ENCODE peak calls at places on chromosome 4, in seven cellular contexts. N is hippocampal formation, A is RWPE1, J is sigmoid colon, S is epithelial cell of prostate, O is sciatic nerve, Z is left colon. W is an unnamed sample.

GRCh38 chr4:30837131-30837539 is 117.0 kb downstream of the PCDH7 start:
- DNase-seq in Z (no peak), N (no peak), S (no peak), O (no peak), J (no peak), A (peak; percentile 1), W (no peak)

GRCh38 chr4:14787894-14788293 is 214.4 kb upstream of the CPEB2 start:
- DNase-seq in S (no peak), Z (no peak), J (no peak), A (no peak), O (no peak), N (no peak), W (no peak)

GRCh38 chr4:127182687-127183086 is 450.1 kb upstream of the INTU start:
- DNase-seq in J (no peak), A (no peak), O (no peak), S (no peak), N (no peak), Z (no peak), W (no peak)

GRCh38 chr4:1240721-1241465 is 8.0 kb downstream of the CTBP1 start:
- DNase-seq in J (peak; percentile 49), S (no peak), O (peak; percentile 50), Z (peak; percentile 19), N (no peak), A (no peak), W (peak; percentile 63)

GRCh38 chr4:170259631-170260153 is 169.9 kb upstream of the AADAT start:
- DNase-seq in S (peak; percentile 70), O (peak; percentile 74), Z (peak; percentile 74), A (peak; percentile 68), J (peak; percentile 67), N (peak; percentile 52), W (no peak)

GRCh38 chr4:177220376-177220775 is 89.3 kb upstream of the NEIL3 start:
- DNase-seq in S (peak; percentile 2), N (no peak), O (no peak), J (no peak), Z (no peak), A (peak; percentile 4), W (no peak)

GRCh38 chr4:2330119-2331042 is 68.5 kb upstream of the MXD4 start:
- DNase-seq in A (peak; percentile 65), S (no peak), N (no peak), O (no peak), J (no peak), Z (no peak), W (no peak)

GRCh38 chr4:37648084-37648817 is 37.9 kb downstream of the RELL1 start:
- DNase-seq in J (peak; percentile 71), N (no peak), A (peak; percentile 86), O (no peak), Z (peak; percentile 82), S (peak; percentile 75), W (peak; percentile 77)

GRCh38 chr4:157358851-157359250 is 138.3 kb downstream of the GRIA2 start:
- DNase-seq in J (no peak), O (no peak), N (no peak), Z (no peak), A (no peak), S (no peak), W (no peak)

GRCh38 chr4:949656-950055 is 17.4 kb downstream of the TMEM175 start:
- DNase-seq in N (no peak), S (no peak), A (no peak), Z (no peak), O (peak; percentile 43), J (no peak), W (no peak)

GRCh38 chr4:96315815-96316214 is 475.9 kb downstream of the PDHA2 start:
- DNase-seq in A (no peak), S (no peak), J (no peak), Z (no peak), N (no peak), O (no peak), W (no peak)

GRCh38 chr4:103012085-103012484 is 7.4 kb downstream of the SLC9B1 start:
- DNase-seq in S (no peak), J (no peak), A (no peak), O (no peak), N (no peak), Z (no peak), W (no peak)

GRCh38 chr4:122514671-122515070 is 58.1 kb upstream of the IL2 start:
- DNase-seq in Z (no peak), A (no peak), N (no peak), J (no peak), O (no peak), S (no peak), W (no peak)

GRCh38 chr4:40924096-40924792 is 174.5 kb downstream of the NSUN7 start:
- DNase-seq in N (peak; percentile 28), J (no peak), A (peak; percentile 62), Z (no peak), S (no peak), O (peak; percentile 76), W (no peak)

GRCh38 chr4:40055379-40055872 is 1.2 kb upstream of the N4BP2 start:
- DNase-seq in A (no peak), Z (no peak), N (no peak), J (no peak), S (no peak), O (no peak), W (no peak)

GRCh38 chr4:52822583-52823477 is 39.3 kb upstream of the RASL11B start:
- DNase-seq in O (no peak), A (peak; percentile 57), J (no peak), N (no peak), Z (no peak), S (peak; percentile 31), W (no peak)

GRCh38 chr4:180197471-180197870 is 2045.7 kb upstream of the TENM3 start:
- DNase-seq in A (no peak), N (no peak), O (no peak), Z (no peak), S (no peak), J (no peak), W (no peak)

GRCh38 chr4:19924761-19925160 is 326.9 kb upstream of the SLIT2 start:
- DNase-seq in N (no peak), S (no peak), A (no peak), Z (no peak), O (no peak), J (no peak), W (no peak)

GRCh38 chr4:153217440-153217839 is 13.2 kb downstream of the TRIM2 start:
- DNase-seq in O (no peak), N (no peak), A (no peak), S (peak; percentile 20), J (no peak), Z (no peak), W (no peak)

GRCh38 chr4:154616731-154617130 is 4.3 kb upstream of the FGG start:
- DNase-seq in A (no peak), Z (no peak), J (no peak), N (no peak), S (no peak), O (no peak), W (no peak)

GRCh38 chr4:141275834-141276233 is 55.1 kb downstream of the ZNF330 start:
- DNase-seq in N (no peak), A (peak; percentile 4), O (no peak), J (no peak), S (no peak), Z (no peak), W (no peak)